ENCODE peak calls at places on chromosome 22, in nine cellular contexts. Z is CD8-positive, alpha-beta T cell; N is Panc1; I is lower lobe of right lung; O is IMR-90; S is spleen; B is fibroblast of lung; K is hepatocyte; J is NB4. A is an unnamed sample.

GRCh38 chr22:37192232-37192631 is 4.2 kb upstream of the C1QTNF6 start:
- DNase-seq in N (no peak), K (no peak), Z (no peak), O (no peak), I (no peak), B (no peak), S (no peak), J (no peak), A (no peak)

GRCh38 chr22:40890881-40891280 is 29.0 kb upstream of the DNAJB7 start:
- DNase-seq in S (no peak), J (no peak), I (no peak), Z (no peak), O (peak), N (no peak), B (peak), K (no peak), A (peak)

GRCh38 chr22:47944941-47945340 is 1182.5 kb downstream of the TBC1D22A start:
- DNase-seq in B (no peak), K (no peak), I (no peak), O (no peak), S (no peak), Z (no peak), J (no peak), N (no peak), A (no peak)

GRCh38 chr22:39498802-39499201 is 3.3 kb upstream of the MIEF1 start:
- DNase-seq in N (no peak), Z (no peak), I (peak), O (no peak), K (no peak), S (no peak), B (no peak), J (no peak), A (no peak)

GRCh38 chr22:39365406-39365782 is 15.6 kb downstream of the SYNGR1 start:
- DNase-seq in B (no peak), J (no peak), Z (no peak), K (no peak), N (no peak), I (no peak), O (no peak), S (no peak), A (no peak)

GRCh38 chr22:40404251-40405177 is 34.1 kb downstream of the SGSM3 start:
- DNase-seq in S (no peak), Z (no peak), K (no peak), I (peak), J (no peak), N (no peak), B (no peak), O (no peak), A (no peak)

GRCh38 chr22:44972363-44973083 is 37.3 kb downstream of the PHF21B start:
- DNase-seq in B (peak), I (no peak), S (no peak), K (no peak), J (no peak), O (peak), N (no peak), Z (no peak), A (no peak)

GRCh38 chr22:37068859-37069258 is 17.3 kb downstream of the KCTD17 start:
- DNase-seq in K (peak), B (no peak), I (no peak), S (no peak), N (no peak), J (no peak), Z (no peak), O (no peak), A (no peak)

GRCh38 chr22:46415816-46416536 is 80.5 kb downstream of the TRMU start:
- DNase-seq in J (no peak), O (peak), N (no peak), S (no peak), I (no peak), Z (no peak), B (peak), K (no peak), A (no peak)

GRCh38 chr22:37802310-37803194 is 5.2 kb upstream of the GCAT start:
- DNase-seq in K (peak), S (no peak), B (peak), O (peak), I (peak), Z (no peak), J (peak), N (no peak), A (no peak)

GRCh38 chr22:50506611-50507420 is 686 bp downstream of the LMF2 start:
- DNase-seq in I (peak), O (no peak), N (no peak), Z (no peak), K (peak), B (peak), J (peak), S (peak), A (no peak)

GRCh38 chr22:40348025-40348658 is 1.8 kb downstream of the ADSL start:
- DNase-seq in K (peak), Z (peak), O (peak), S (peak), N (no peak), J (peak), B (peak), I (no peak), A (no peak)

GRCh38 chr22:20584872-20585639 is 77.6 kb downstream of the MED15 start:
- DNase-seq in B (peak), N (no peak), K (no peak), Z (no peak), J (no peak), I (peak), S (peak), O (no peak), A (no peak)

GRCh38 chr22:20582171-20582511 is 74.7 kb downstream of the MED15 start:
- DNase-seq in K (no peak), S (peak), Z (no peak), N (no peak), O (no peak), J (no peak), I (peak), B (no peak), A (no peak)

GRCh38 chr22:20582520-20583361 is 75.3 kb downstream of the MED15 start:
- DNase-seq in O (no peak), J (no peak), K (no peak), N (no peak), B (no peak), S (peak), I (peak), Z (no peak), A (no peak)

GRCh38 chr22:20584029-20584871 is 76.8 kb downstream of the MED15 start:
- DNase-seq in K (no peak), S (peak), N (no peak), I (peak), J (no peak), O (no peak), B (no peak), Z (no peak), A (no peak)

DNA sequence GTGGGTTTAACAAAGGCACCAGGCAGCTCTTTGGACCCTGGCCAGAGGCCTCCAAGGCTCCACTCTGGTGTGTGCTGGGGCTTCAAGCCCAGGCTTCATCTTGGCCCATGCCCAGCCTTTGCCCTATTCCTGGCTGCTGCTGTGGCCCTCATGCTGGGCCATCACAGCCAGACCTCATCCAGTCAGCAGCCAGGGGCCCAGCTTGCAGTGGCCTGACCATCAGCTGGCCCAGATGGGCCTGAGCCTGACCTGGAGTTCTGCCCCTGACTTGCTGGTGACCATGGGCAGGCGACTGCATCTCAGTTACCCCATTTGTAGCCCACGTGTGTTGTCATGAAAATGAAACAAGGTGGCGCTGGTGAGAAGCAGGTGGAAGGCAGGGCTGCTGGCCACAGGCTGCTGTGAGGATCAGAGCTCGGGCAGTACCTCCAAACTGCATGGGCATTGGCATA is 76.1 kb downstream of the MED15 start:
- DNase-seq in S (peak), B (no peak), Z (no peak), I (peak), N (no peak), K (no peak), O (no peak), J (peak), A (no peak)
- TF ChIP-seq CTCF in S (no peak), B (no peak), Z (no peak), I (no peak), N (no peak), K (no peak), O (no peak), J (no peak), A (peak)

GRCh38 chr22:35893698-35894097 is 134.9 kb downstream of the RBFOX2 start:
- DNase-seq in B (no peak), Z (no peak), N (no peak), S (no peak), K (no peak), O (peak), I (no peak), J (no peak), A (no peak)
- H3K4me3 ChIP-seq in B (no peak), Z (no peak), N (no peak), S (no peak), K (no peak), O (no peak), I (no peak), J (no peak), A (no peak)

DNA sequence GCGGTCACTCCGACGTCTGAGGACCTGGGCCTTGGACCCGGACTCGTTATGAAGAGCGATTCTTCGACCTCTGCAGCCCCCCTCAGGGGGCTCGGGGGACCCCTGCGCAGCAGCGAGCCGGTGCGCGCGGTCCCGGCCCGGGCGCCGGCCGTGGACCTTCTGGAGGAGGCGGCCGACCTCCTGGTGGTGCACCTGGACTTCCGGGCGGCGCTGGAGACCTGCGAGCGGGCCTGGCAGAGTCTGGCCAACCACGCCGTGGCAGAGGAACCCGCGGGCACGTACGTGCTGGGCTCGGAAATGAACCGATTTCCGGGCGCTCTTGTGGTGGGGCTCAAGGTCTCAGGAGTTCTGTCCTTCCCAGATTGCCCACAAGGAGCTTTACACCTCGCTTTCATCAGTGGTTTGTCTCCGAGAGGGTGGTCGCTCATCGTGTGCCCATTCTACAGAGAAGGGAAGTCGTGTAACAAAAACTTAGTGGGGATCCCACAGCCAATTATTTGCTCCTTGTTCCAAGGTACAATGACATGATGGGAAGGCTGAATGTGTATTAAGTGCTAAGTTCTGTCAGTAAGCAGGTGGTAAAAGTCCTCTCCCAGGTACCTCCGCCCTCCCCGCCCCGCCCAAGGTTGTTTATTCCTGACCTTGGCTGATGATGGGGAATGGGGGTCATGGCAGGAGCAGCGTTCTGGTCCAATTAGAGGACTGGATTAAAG is 695 bp downstream of the PEX26 start:
- DNase-seq in I (peak), B (peak), O (peak), S (peak), K (peak), Z (peak), J (peak), N (no peak), A (no peak)
- TF ChIP-seq CTCF in I (no peak), B (no peak), O (peak), S (peak), K (no peak), Z (no peak), J (no peak), N (no peak), A (no peak)

GRCh38 chr22:20117656-20118571 is 888 bp upstream of the TRMT2A start:
- DNase-seq in Z (no peak), K (peak), S (peak), O (peak), I (peak), B (peak), N (no peak), J (peak), A (no peak)

GRCh38 chr22:20115691-20116375 is at the start of gene RANBP1:
- DNase-seq in N (no peak), O (no peak), Z (no peak), J (no peak), S (peak), I (peak), B (no peak), K (no peak), A (no peak)

GRCh38 chr22:20114506-20115475 is 1.1 kb upstream of the RANBP1 start:
- DNase-seq in B (no peak), S (peak), J (no peak), K (no peak), O (no peak), N (no peak), I (peak), Z (no peak), A (no peak)

GRCh38 chr22:20116951-20117645 is at the start of gene TRMT2A:
- DNase-seq in Z (peak), K (peak), I (peak), S (peak), J (peak), B (peak), N (peak), O (peak), A (peak)

DNA sequence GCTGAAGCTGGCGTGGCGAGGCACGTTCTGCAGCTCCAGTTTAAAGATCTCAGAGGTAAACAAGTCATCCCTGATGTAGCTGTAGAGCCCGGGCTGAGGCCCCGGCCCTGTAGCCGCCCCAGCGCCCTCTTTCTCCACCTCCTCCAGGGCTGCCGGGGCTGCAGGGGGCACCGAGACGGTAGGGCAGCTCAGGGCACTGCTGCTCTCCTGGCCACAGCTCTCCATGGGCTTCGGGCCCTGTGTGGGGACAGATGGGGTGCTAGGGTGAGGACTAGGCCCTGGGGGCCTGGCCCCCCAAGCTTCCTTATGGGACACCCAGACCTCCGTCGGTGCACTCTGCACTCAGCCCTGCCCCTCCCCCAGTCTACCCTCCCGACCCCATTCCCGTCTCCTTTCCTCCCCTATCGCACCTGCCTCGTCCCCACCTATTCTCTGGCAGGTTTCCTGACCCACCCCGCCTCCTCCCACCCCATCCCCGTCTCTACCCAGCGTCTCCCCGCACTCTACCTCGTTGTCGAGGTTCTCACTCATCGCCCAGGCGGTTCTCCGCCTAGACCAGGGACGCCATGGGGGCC is 559 bp downstream of the RANBP1 start:
- DNase-seq in Z (no peak), J (no peak), I (no peak), N (no peak), O (no peak), K (peak), B (no peak), S (peak), A (no peak)
- H3K4me3 ChIP-seq in Z (peak), J (peak), I (peak), N (peak), O (peak), K (peak), B (peak), S (peak), A (peak)

GRCh38 chr22:31488988-31489617 is 539 bp downstream of the EIF4ENIF1 start:
- DNase-seq in O (peak), B (peak), N (no peak), I (peak), S (peak), J (peak), K (peak), Z (no peak), A (no peak)

GRCh38 chr22:31491218-31491962 is 1.7 kb upstream of the EIF4ENIF1 start:
- DNase-seq in B (no peak), S (no peak), J (no peak), N (no peak), Z (no peak), O (no peak), I (no peak), K (no peak), A (no peak)

GRCh38 chr22:31492151-31492550 is 2.5 kb upstream of the EIF4ENIF1 start:
- DNase-seq in S (no peak), N (no peak), Z (no peak), I (no peak), O (no peak), K (no peak), B (no peak), J (no peak), A (no peak)

GRCh38 chr22:31489632-31490495 is at the start of gene EIF4ENIF1:
- DNase-seq in O (peak), N (no peak), I (peak), S (peak), J (peak), B (peak), K (peak), Z (peak), A (peak)

GRCh38 chr22:31490496-31490925 is 869 bp upstream of the EIF4ENIF1 start:
- DNase-seq in K (peak), B (peak), N (no peak), S (peak), I (peak), J (peak), O (peak), Z (peak), A (peak)
- TF ChIP-seq CTCF in K (peak), B (no peak), N (no peak), S (peak), I (no peak), J (no peak), O (no peak), Z (peak), A (no peak)

GRCh38 chr22:42883121-42883520 is 26.0 kb upstream of the ARFGAP3 start:
- DNase-seq in K (no peak), Z (no peak), B (no peak), I (no peak), J (no peak), O (no peak), N (no peak), S (no peak), A (no peak)

GRCh38 chr22:42880815-42881214 is 23.7 kb upstream of the ARFGAP3 start:
- DNase-seq in K (no peak), N (no peak), S (no peak), O (no peak), B (no peak), J (no peak), I (no peak), Z (no peak), A (no peak)

GRCh38 chr22:42883970-42884369 is 26.9 kb upstream of the ARFGAP3 start:
- DNase-seq in I (no peak), J (no peak), K (no peak), S (no peak), N (no peak), B (no peak), O (no peak), Z (no peak), A (no peak)

GRCh38 chr22:42881298-42881697 is 24.2 kb upstream of the ARFGAP3 start:
- DNase-seq in B (no peak), I (no peak), S (no peak), Z (no peak), K (no peak), J (no peak), N (no peak), O (no peak), A (no peak)

GRCh38 chr22:42881982-42882656 is 25.0 kb upstream of the ARFGAP3 start:
- DNase-seq in B (no peak), K (no peak), S (no peak), N (no peak), J (no peak), Z (no peak), O (no peak), I (no peak), A (no peak)
- H3K4me3 ChIP-seq in B (no peak), K (no peak), S (no peak), N (no peak), J (no peak), Z (no peak), O (no peak), I (no peak), A (no peak)

GRCh38 chr22:19641254-19641982 is 72.9 kb upstream of the SEPTIN5 start:
- DNase-seq in I (no peak), S (no peak), J (no peak), N (no peak), B (no peak), Z (no peak), K (peak), O (no peak), A (no peak)
- TF ChIP-seq CTCF in I (peak), S (peak), J (no peak), N (no peak), B (peak), Z (no peak), K (peak), O (peak), A (peak)

DNA sequence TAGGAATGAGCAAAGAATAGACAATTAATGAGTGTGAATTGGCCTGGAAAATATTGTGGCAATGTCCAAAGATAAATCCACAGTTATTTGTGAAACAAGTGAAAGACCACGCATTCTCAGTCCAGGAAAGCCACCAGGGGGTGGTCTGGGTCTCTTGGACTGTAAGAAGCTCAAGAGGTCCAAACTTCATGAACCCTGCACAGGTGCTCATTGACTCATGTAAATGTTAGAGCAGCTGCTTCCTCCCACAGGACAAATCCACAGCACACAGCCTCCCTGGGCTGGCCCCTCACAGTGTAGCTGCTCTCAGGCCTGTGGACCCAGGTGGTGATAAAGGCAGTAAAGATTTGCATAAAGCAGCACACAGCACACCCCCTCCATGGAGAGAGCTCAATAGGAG is 114.0 kb downstream of the ZNF280B start:
- DNase-seq in B (no peak), N (no peak), Z (no peak), S (peak), J (no peak), K (peak), O (no peak), I (no peak), A (no peak)
- H3K4me3 ChIP-seq in B (no peak), N (no peak), Z (no peak), S (no peak), J (no peak), K (no peak), O (no peak), I (no peak), A (no peak)

DNA sequence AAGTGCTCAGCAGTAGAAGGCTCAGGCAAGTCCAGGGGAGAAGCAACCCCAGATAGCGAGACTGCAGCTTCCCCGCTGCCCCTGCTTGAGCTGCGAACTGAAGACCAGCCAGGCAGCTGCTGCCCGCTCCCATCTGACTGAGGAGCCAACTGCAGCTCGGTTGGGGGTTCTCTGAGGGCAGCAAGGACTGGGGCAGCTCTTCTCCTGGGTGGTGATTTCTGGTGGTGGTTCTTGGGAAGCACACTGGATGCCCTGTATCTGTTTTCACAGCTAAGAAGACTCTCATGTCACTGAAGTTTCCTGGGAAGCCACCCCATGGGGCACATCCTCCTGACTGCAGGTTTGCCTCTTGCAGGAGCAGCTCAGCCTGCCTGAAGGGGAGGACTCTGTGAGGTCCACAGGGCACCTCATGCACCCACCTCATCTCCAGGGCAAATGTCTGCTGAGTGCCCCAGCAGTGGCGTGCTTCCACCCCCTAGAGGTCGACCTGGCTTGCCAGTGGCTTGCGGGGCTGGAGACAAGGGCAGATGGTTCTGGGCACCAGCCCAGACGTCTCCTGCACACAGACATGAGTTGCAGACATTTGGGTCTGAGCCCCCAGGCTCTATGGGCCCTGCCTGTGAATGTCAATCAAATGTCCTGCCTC is 801.1 kb downstream of the BRD1 start:
- DNase-seq in S (peak), K (no peak), I (peak), O (no peak), Z (no peak), N (no peak), B (no peak), J (peak), A (no peak)
- TF ChIP-seq CTCF in S (no peak), K (peak), I (peak), O (no peak), Z (no peak), N (no peak), B (no peak), J (peak), A (no peak)